ENCODE peak calls at places on chromosomes 11 and 22, in eight cellular contexts. I is activated CD8-positive, alpha-beta memory T cell treated with anti-CD3 and anti-CD28 coated beads, Interleukin-2, amount 10 ng/mL, durations not matched to agents 7 days and 5 days; T is T-helper 1 cell; B is astrocyte of the spinal cord; K is coronary artery; F is activated T-cell treated with anti-CD3 and anti-CD28 coated beads for 1 hour; P is amniotic stem cell; G is fibroblast of the aortic adventitia. Z is an unnamed sample.

GRCh38 chr22:23098718-23099524 is 28.6 kb downstream of the GNAZ start:
- DNase-seq in G (no peak), B (peak; percentile 31), K (no peak), I (no peak), P (no peak), T (no peak), F (no peak), Z (no peak)

GRCh38 chr11:32113200-32113599 is 22.3 kb downstream of the RCN1 start:
- DNase-seq in I (no peak), T (no peak), B (peak; percentile 65), G (no peak), P (no peak), F (no peak), K (no peak), Z (no peak)

GRCh38 chr11:63882555-63883242 is 34.3 kb downstream of the RCOR2 start:
- DNase-seq in K (no peak), I (no peak), B (peak; percentile 49), T (no peak), P (no peak), F (no peak), G (no peak), Z (no peak)

GRCh38 chr11:65114538-65115171 is 2.8 kb downstream of the ZNHIT2 start:
- DNase-seq in F (no peak), G (no peak), P (no peak), T (no peak), I (no peak), K (no peak), B (no peak), Z (no peak)

GRCh38 chr22:37000676-37001534 is 18.3 kb downstream of the TST start:
- DNase-seq in K (no peak), F (no peak), P (no peak), G (no peak), T (no peak), I (no peak), B (no peak), Z (no peak)

GRCh38 chr22:44131989-44132685 is 48.6 kb upstream of the PARVG start:
- DNase-seq in B (no peak), P (no peak), K (no peak), I (no peak), G (no peak), F (no peak), T (no peak), Z (no peak)

GRCh38 chr11:57426439-57426753 is 525 bp downstream of the SLC43A3 start:
- DNase-seq in G (no peak), I (no peak), P (no peak), B (no peak), F (no peak), K (no peak), T (no peak), Z (no peak)

GRCh38 chr22:44360306-44360685 is 47.5 kb upstream of the SHISAL1 start:
- DNase-seq in P (no peak), K (no peak), B (no peak), T (no peak), F (no peak), G (no peak), I (no peak), Z (no peak)

GRCh38 chr11:72582206-72583176 is 91.7 kb downstream of the PDE2A start:
- DNase-seq in T (no peak), B (no peak), F (no peak), G (no peak), K (no peak), P (no peak), I (no peak), Z (no peak)

GRCh38 chr11:66979336-66979980 is 4.4 kb downstream of the C11orf86 start:
- DNase-seq in T (no peak), F (no peak), P (no peak), B (no peak), I (no peak), G (peak; percentile 54), K (no peak), Z (peak; percentile 86)

GRCh38 chr11:7600205-7600775 is 73.0 kb downstream of the CYB5R2 start:
- DNase-seq in P (no peak), T (no peak), F (no peak), G (peak; percentile 93), K (no peak), I (no peak), B (no peak), Z (peak; percentile 95)

GRCh38 chr11:111540114-111540920 is at the start of gene LAYN:
- DNase-seq in G (peak; percentile 26), B (peak; percentile 61), K (no peak), P (peak; percentile 19), I (peak; percentile 59), F (no peak), T (no peak), Z (peak; percentile 72)

GRCh38 chr11:31375866-31376265 is 6.2 kb downstream of the DNAJC24 start:
- DNase-seq in T (no peak), B (no peak), P (no peak), G (no peak), F (no peak), I (no peak), K (no peak), Z (no peak)

GRCh38 chr22:31218565-31219262 is 6.6 kb downstream of the LIMK2 start:
- DNase-seq in K (no peak), F (no peak), B (no peak), G (no peak), I (no peak), P (no peak), T (no peak), Z (no peak)

GRCh38 chr11:94088906-94089305 is 39.7 kb upstream of the PANX1 start:
- DNase-seq in F (no peak), I (no peak), P (no peak), B (no peak), G (no peak), T (no peak), K (no peak), Z (no peak)

GRCh38 chr22:17741866-17742527 is 32.3 kb downstream of the BID start:
- DNase-seq in G (no peak), P (no peak), I (no peak), K (no peak), F (no peak), B (no peak), T (no peak), Z (no peak)

GRCh38 chr11:2215230-2215560 is 43.6 kb upstream of the TH start:
- DNase-seq in B (no peak), T (no peak), I (no peak), F (no peak), G (no peak), K (no peak), P (no peak), Z (no peak)

GRCh38 chr11:33234397-33235168 is 22.6 kb upstream of the HIPK3 start:
- DNase-seq in G (no peak), T (no peak), B (no peak), P (no peak), I (no peak), K (no peak), F (no peak), Z (peak; percentile 1)

GRCh38 chr22:48492371-48493320 is 1335.0 kb downstream of the BRD1 start:
- DNase-seq in G (peak; percentile 69), K (no peak), T (no peak), I (peak; percentile 53), F (no peak), B (peak; percentile 67), P (peak; percentile 27), Z (peak; percentile 84)

GRCh38 chr11:14380947-14381555 is 22.1 kb upstream of the RRAS2 start:
- DNase-seq in F (peak; percentile 22), B (peak; percentile 56), K (peak; percentile 83), P (no peak), I (peak; percentile 54), G (peak; percentile 54), T (peak; percentile 12), Z (peak; percentile 63)

GRCh38 chr22:24208012-24208749 is 26.9 kb downstream of the SUSD2 start:
- DNase-seq in I (no peak), B (peak; percentile 98), K (no peak), T (no peak), P (peak; percentile 71), G (peak; percentile 100), F (no peak), Z (peak; percentile 97)

GRCh38 chr11:63869686-63870085 is 30.8 kb downstream of the MARK2 start:
- DNase-seq in G (no peak), F (peak; percentile 15), P (no peak), B (no peak), T (peak; percentile 40), K (no peak), I (peak; percentile 87), Z (no peak)

GRCh38 chr22:26610072-26610958 is 7.5 kb downstream of the CRYBB1 start:
- DNase-seq in B (peak; percentile 91), F (no peak), P (peak; percentile 77), I (peak; percentile 90), G (peak; percentile 83), T (no peak), K (no peak), Z (peak; percentile 94)

GRCh38 chr11:121318848-121319834 is 26.6 kb downstream of the SC5D start:
- DNase-seq in F (no peak), K (no peak), G (peak; percentile 68), B (peak; percentile 41), I (no peak), P (no peak), T (peak; percentile 5), Z (peak; percentile 57)

GRCh38 chr22:40348025-40348658 is 1.8 kb downstream of the ADSL start:
- DNase-seq in F (peak; percentile 55), T (peak; percentile 64), P (peak; percentile 25), B (peak; percentile 60), I (peak; percentile 83), K (no peak), G (peak; percentile 73), Z (peak; percentile 69)

GRCh38 chr11:118142809-118143208 is 9.8 kb downstream of the SCN4B start:
- DNase-seq in T (no peak), I (peak; percentile 54), P (no peak), G (no peak), K (no peak), F (no peak), B (no peak), Z (no peak)

GRCh38 chr11:1641096-1641495 is 11.5 kb downstream of the KRTAP5-5 start:
- DNase-seq in F (no peak), B (no peak), P (no peak), K (no peak), T (no peak), G (no peak), I (no peak), Z (no peak)

GRCh38 chr11:38305682-38306081 is 1707.6 kb upstream of the RAG2 start:
- DNase-seq in P (no peak), B (peak; percentile 75), F (no peak), T (no peak), K (no peak), I (no peak), G (no peak), Z (no peak)

GRCh38 chr22:23243859-23244689 is 63.8 kb downstream of the BCR start:
- DNase-seq in K (no peak), B (no peak), I (no peak), G (no peak), F (no peak), P (no peak), T (no peak), Z (no peak)

GRCh38 chr11:2779499-2779980 is 79.7 kb upstream of the KCNQ1OT1 start:
- DNase-seq in F (no peak), G (no peak), B (no peak), P (no peak), K (no peak), I (peak; percentile 12), T (no peak), Z (no peak)

GRCh38 chr11:27514558-27514957 is 8.0 kb upstream of the LIN7C start:
- DNase-seq in I (no peak), T (no peak), K (no peak), F (no peak), B (peak; percentile 64), G (peak; percentile 23), P (no peak), Z (peak; percentile 89)

GRCh38 chr11:95764267-95764898 is 25.2 kb downstream of the FAM76B start:
- DNase-seq in F (no peak), B (peak; percentile 76), P (peak; percentile 59), T (no peak), I (no peak), K (no peak), G (peak; percentile 84), Z (peak; percentile 72)

Z was measured in AG10803.